ENCODE peak calls at places on chromosomes 3 and 15, in ten cellular contexts. A is bronchial epithelial cell, B is Peyer's patch, I is spleen, H is PC-3, M is neural progenitor cell, O is IMR-90, G is breast epithelium, D is MM.1S, Z is OCI-LY7. X is an unnamed sample. For H3K36me3, the result is how much of the 10 kb centered on the place peaks cover.

GRCh38 chr3:149472393-149472792 is 2.1 kb upstream of the TM4SF4 start:
- DNase-seq in I (no peak), M (no peak), H (no peak), B (no peak), O (peak), D (no peak), G (no peak), Z (no peak), A (no peak), X (no peak)

GRCh38 chr3:155494332-155494731 is 200.8 kb upstream of the STRIT1 start:
- DNase-seq in A (no peak), I (no peak), H (no peak), O (no peak), B (no peak), G (no peak), D (peak), M (no peak), Z (peak), X (no peak)

GRCh38 chr3:69712933-69713332 is 26.3 kb upstream of the MITF start:
- DNase-seq in G (no peak), O (no peak), Z (no peak), M (no peak), D (no peak), A (peak), B (no peak), H (no peak), I (no peak), X (no peak)

GRCh38 chr3:13714251-13714916 is 165.5 kb downstream of the FBLN2 start:
- DNase-seq in I (peak), D (no peak), B (peak), G (no peak), Z (no peak), O (no peak), H (no peak), A (no peak), M (no peak), X (no peak)

GRCh38 chr15:64092075-64092820 is 1.4 kb downstream of the CIAO2A start:
- DNase-seq in D (peak), G (no peak), H (peak), Z (peak), M (no peak), B (no peak), O (no peak), A (no peak), I (no peak), X (no peak)

GRCh38 chr3:190618349-190619030 is 104.6 kb downstream of the IL1RAP start:
- DNase-seq in B (no peak), G (no peak), O (peak), M (no peak), I (no peak), H (no peak), D (no peak), A (peak), Z (no peak), X (no peak)

GRCh38 chr3:79016587-79017380 is 751.0 kb downstream of the ROBO1 start:
- DNase-seq in M (no peak), G (no peak), D (no peak), B (no peak), Z (no peak), A (peak), I (no peak), O (peak), H (peak), X (no peak)

GRCh38 chr3:84666468-84666867 is 292.3 kb upstream of the CADM2 start:
- DNase-seq in G (no peak), H (peak), D (no peak), Z (no peak), B (no peak), A (no peak), I (no peak), O (no peak), M (no peak), X (no peak)

GRCh38 chr15:91186892-91187644 is 87.0 kb downstream of the SV2B start:
- DNase-seq in B (no peak), D (peak), Z (no peak), M (peak), H (peak), O (peak), G (no peak), I (no peak), A (peak), X (no peak)

GRCh38 chr3:46986782-46987484 is 7.5 kb downstream of the NBEAL2 start:
- DNase-seq in I (peak), D (peak), G (no peak), O (no peak), Z (no peak), M (peak), B (peak), H (no peak), A (no peak), X (peak)

GRCh38 chr3:16927485-16927884 is 42.7 kb downstream of the PLCL2 start:
- DNase-seq in B (no peak), O (no peak), I (no peak), Z (peak), A (no peak), M (no peak), G (no peak), D (no peak), H (peak), X (no peak)

GRCh38 chr3:45553469-45553974 is 41.0 kb upstream of the LIMD1 start:
- DNase-seq in G (no peak), O (peak), I (no peak), B (no peak), H (peak), D (peak), Z (peak), M (no peak), A (peak), X (peak)

GRCh38 chr3:183038764-183039163 is 58.4 kb upstream of the DCUN1D1 start:
- DNase-seq in M (no peak), G (no peak), A (no peak), D (no peak), H (no peak), I (no peak), Z (no peak), B (no peak), O (no peak), X (no peak)

GRCh38 chr3:53329933-53330332 is 17.4 kb downstream of the DCP1A start:
- DNase-seq in O (no peak), H (no peak), A (no peak), I (no peak), B (no peak), D (no peak), M (no peak), Z (no peak), G (no peak), X (no peak)

GRCh38 chr3:152076148-152076547 is 192.6 kb upstream of the MBNL1 start:
- DNase-seq in H (peak), A (peak), G (no peak), B (no peak), I (no peak), D (no peak), M (no peak), O (peak), Z (no peak), X (no peak)

GRCh38 chr15:57259511-57260143 is 116.7 kb upstream of the CGNL1 start:
- DNase-seq in Z (peak), B (peak), I (no peak), H (no peak), D (no peak), O (no peak), M (peak), A (no peak), G (no peak), X (peak)

GRCh38 chr15:40441012-40441735 is 421 bp downstream of the BAHD1 start:
- DNase-seq in G (no peak), B (no peak), I (peak), M (peak), H (no peak), D (peak), O (no peak), A (no peak), Z (peak), X (no peak)

DNA sequence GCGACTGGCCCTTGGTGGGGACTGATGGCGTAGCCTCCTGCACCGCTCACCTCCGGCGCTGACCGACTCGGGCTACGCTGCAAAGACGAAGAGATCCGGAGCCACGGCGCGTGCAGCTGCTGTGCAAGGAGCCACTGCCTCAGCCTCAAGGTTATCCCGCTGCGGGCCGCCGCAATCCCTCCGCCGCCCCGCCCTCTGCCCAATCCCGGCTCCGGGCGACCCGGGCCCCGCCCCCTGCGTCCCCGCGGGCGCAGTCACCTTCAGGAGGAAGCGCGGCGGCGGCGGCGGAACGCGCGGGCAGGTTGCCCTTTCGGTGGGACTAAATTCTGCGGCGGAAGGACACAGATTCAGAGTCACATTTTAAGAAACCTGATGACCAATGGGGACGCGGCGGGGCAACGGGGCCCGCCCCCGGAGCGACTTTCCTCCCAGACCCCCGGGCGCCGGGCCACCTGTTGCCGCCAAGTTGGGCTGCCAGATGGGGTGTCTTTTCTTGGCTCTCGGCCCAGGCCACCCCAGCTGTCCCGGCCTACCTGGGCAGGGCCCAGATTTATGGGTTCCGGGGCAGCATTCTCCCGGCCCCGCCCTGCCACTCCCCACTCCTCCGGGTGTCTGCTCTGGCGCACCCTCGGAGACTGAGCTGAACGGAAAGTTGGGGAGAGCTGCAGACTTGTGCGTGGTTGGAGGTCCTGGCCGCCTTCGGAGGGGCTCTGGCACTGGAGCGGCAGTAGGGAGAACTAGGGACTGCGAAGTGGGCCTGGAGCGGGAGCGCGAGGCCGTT is at the start of gene PKM:
- DNase-seq in A (peak), O (peak), I (peak), G (peak), M (peak), D (peak), Z (peak), H (peak), B (peak), X (peak)
- TF ChIP-seq CTCF in A (no peak), O (no peak), I (no peak), G (no peak), M (no peak), D (no peak), Z (no peak), H (no peak), B (no peak), X (no peak)

DNA sequence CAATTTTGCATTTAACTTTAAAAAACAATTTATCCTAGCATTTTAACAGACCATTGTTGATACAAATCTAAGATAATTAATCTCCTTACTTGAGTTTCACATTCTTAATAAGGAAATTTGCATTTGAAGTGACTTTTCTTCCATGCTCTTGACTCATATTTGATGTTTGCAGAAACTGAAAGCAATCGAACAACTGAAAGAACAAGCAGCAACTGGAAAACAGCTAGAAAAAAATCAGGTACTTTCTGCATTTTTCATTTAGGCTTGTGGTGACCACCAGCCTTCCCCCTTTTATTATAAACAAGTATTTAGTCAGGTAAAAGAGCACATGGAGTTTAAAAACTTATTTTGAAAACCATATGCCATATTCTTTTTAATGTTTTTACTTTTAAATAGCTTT is 20.1 kb upstream of the SELENOT start:
- DNase-seq in I (no peak), O (no peak), G (no peak), A (no peak), B (no peak), D (peak), Z (no peak), H (no peak), M (no peak), X (no peak)
- H3K36me3 ChIP-seq in I (half or more), O (under half), G (under half), A (under half), B (half or more), D (under half), Z (half or more), H (half or more), M (under half), X (under half)

GRCh38 chr3:174440741-174441587 is 418.2 kb upstream of the NAALADL2 start:
- DNase-seq in M (peak), O (peak), B (peak), I (peak), A (peak), H (peak), G (peak), D (peak), Z (peak), X (peak)
- H3K4me3 ChIP-seq in M (peak), O (peak), B (peak), I (peak), A (peak), H (peak), G (peak), D (peak), Z (peak), X (peak)

DNA sequence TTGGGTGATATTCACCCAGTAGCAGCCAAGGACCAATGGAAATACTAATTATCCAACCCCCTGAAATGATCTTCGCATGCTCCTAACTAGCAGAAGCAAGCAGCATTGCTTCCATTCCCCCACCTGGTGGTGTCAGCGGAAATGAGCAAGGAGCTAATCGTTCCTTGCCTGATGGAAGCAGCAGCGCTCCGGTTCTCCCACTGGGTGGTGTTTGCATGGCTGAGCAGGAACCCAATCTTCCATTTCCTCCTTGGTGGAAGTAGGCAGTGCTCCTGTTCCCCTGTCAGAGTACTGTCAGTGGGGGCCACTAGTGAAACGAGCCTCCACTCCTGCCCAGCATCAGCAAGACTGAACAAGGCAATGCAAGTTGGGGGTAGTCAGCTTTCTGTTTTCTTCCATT is 311.5 kb downstream of the CACNA2D3 start:
- DNase-seq in Z (no peak), G (no peak), M (peak), B (no peak), H (peak), I (no peak), A (no peak), D (no peak), O (no peak), X (no peak)
- TF ChIP-seq CTCF in Z (no peak), G (no peak), M (peak), B (no peak), H (peak), I (no peak), A (no peak), D (no peak), O (no peak), X (no peak)